ENCODE peak calls at places on chromosome 10, in six cellular contexts. I is activated CD8-positive, alpha-beta memory T cell treated with anti-CD3 and anti-CD28 coated beads, Interleukin-2, amount 50 U/mL, for 48 hours; R is heart right ventricle; C is central memory CD4-positive, alpha-beta T cell; E is BE2C; U is A172. Y is an unnamed sample.

GRCh38 chr10:13271552-13272163 is 28.2 kb downstream of the PHYH start:
- DNase-seq in R (peak; percentile 47), E (peak; percentile 66), I (peak; percentile 69), C (peak; percentile 42), U (no peak), Y (peak; percentile 85)

GRCh38 chr10:71246591-71247143 is 34.3 kb downstream of the UNC5B start:
- DNase-seq in C (no peak), R (no peak), E (no peak), U (no peak), I (no peak), Y (no peak)

GRCh38 chr10:132977076-132977475 is 34.7 kb upstream of the CFAP46 start:
- DNase-seq in R (no peak), C (no peak), I (no peak), U (no peak), E (no peak), Y (no peak)

GRCh38 chr10:23723796-23724195 is 284.9 kb downstream of the OTUD1 start:
- DNase-seq in U (no peak), R (no peak), C (no peak), I (no peak), E (no peak), Y (no peak)

GRCh38 chr10:124709862-124710261 is 34.3 kb downstream of the FAM53B start:
- DNase-seq in R (peak; percentile 64), I (no peak), U (no peak), E (no peak), C (no peak), Y (peak; percentile 81)

GRCh38 chr10:61635946-61636345 is 26.8 kb upstream of the CABCOCO1 start:
- DNase-seq in E (no peak), C (no peak), U (no peak), I (no peak), R (no peak), Y (no peak)

GRCh38 chr10:22321831-22322662 is 1.1 kb downstream of the BMI1 start:
- DNase-seq in I (peak; percentile 63), E (no peak), R (peak; percentile 45), C (no peak), U (peak; percentile 16), Y (no peak)

GRCh38 chr10:58414270-58415041 is 29.2 kb downstream of the TFAM start:
- DNase-seq in E (no peak), U (peak; percentile 51), I (no peak), R (no peak), C (no peak), Y (no peak)

GRCh38 chr10:48215148-48215982 is 59.1 kb downstream of the FRMPD2 start:
- DNase-seq in I (peak; percentile 75), U (peak; percentile 18), C (no peak), R (peak; percentile 26), E (peak; percentile 68), Y (peak; percentile 54)

GRCh38 chr10:97713351-97713827 is at the start of gene MARVELD1:
- DNase-seq in R (peak; percentile 81), E (peak; percentile 81), I (peak; percentile 59), C (no peak), U (peak; percentile 68), Y (peak; percentile 96)

GRCh38 chr10:33330543-33331019 is 3.9 kb downstream of the NRP1 start:
- DNase-seq in U (peak; percentile 81), E (peak; percentile 86), C (peak; percentile 53), I (peak; percentile 91), R (peak; percentile 84), Y (peak; percentile 97)

GRCh38 chr10:16314259-16314658 is 122.6 kb upstream of the PTER start:
- DNase-seq in U (no peak), I (no peak), C (no peak), R (no peak), E (no peak), Y (no peak)

GRCh38 chr10:132102071-132102716 is 36.4 kb downstream of the JAKMIP3 start:
- DNase-seq in C (no peak), E (no peak), I (peak; percentile 39), R (no peak), U (no peak), Y (no peak)

GRCh38 chr10:1612910-1613309 is 124.4 kb downstream of the ADARB2 start:
- DNase-seq in I (no peak), E (no peak), U (no peak), C (no peak), R (no peak), Y (no peak)

GRCh38 chr10:72223743-72224101 is 7.6 kb upstream of the ASCC1 start:
- DNase-seq in I (no peak), C (no peak), E (no peak), U (no peak), R (no peak), Y (no peak)

GRCh38 chr10:92822964-92823363 is 25.4 kb upstream of the EXOC6 start:
- DNase-seq in E (no peak), U (peak; percentile 47), R (no peak), C (no peak), I (no peak), Y (no peak)